ENCODE peak calls at places on chromosome 1, in seven cellular contexts. U, G, K, O, F, B and M are unnamed samples.

GRCh38 chr1:68321084-68321685 is 88.9 kb upstream of the WLS start:
- DNase-seq in B (no peak), U (peak), F (peak), O (peak), K (peak), G (no peak), M (peak)

GRCh38 chr1:40251456-40251855 is 3.7 kb downstream of the TMCO2 start:
- DNase-seq in G (no peak), B (no peak), K (no peak), U (no peak), O (no peak), F (no peak), M (no peak)

GRCh38 chr1:205652984-205653383 is 21.2 kb upstream of the ELK4 start:
- DNase-seq in O (no peak), F (no peak), B (no peak), G (no peak), K (no peak), U (no peak), M (no peak)

GRCh38 chr1:39205102-39205780 is 746 bp downstream of the MACF1 start:
- DNase-seq in G (no peak), B (peak), K (no peak), U (peak), F (no peak), O (peak), M (no peak)

GRCh38 chr1:2019571-2020309 is 595 bp downstream of the GABRD start:
- DNase-seq in U (peak), F (peak), G (no peak), B (no peak), K (peak), O (peak), M (no peak)

GRCh38 chr1:181732218-181732990 is 249.1 kb downstream of the CACNA1E start:
- DNase-seq in F (peak), B (no peak), G (no peak), U (no peak), K (no peak), O (no peak), M (no peak)

GRCh38 chr1:41599912-41600311 is 115.4 kb upstream of the EDN2 start:
- DNase-seq in G (no peak), F (no peak), O (no peak), K (no peak), B (no peak), U (no peak), M (no peak)

GRCh38 chr1:53081384-53082066 is 19.5 kb downstream of the PODN start:
- DNase-seq in K (no peak), U (no peak), F (no peak), B (no peak), O (no peak), G (no peak), M (no peak)

GRCh38 chr1:61215676-61216289 is 133.4 kb downstream of the NFIA start:
- DNase-seq in K (no peak), O (no peak), U (no peak), F (no peak), G (no peak), B (no peak), M (no peak)

GRCh38 chr1:42936309-42937078 is 22.2 kb downstream of the SLC2A1 start:
- DNase-seq in B (no peak), U (peak), K (no peak), O (no peak), G (no peak), F (no peak), M (peak)

GRCh38 chr1:67457247-67457646 is 27.0 kb upstream of the SERBP1 start:
- DNase-seq in U (no peak), O (no peak), F (no peak), B (no peak), K (no peak), G (no peak), M (no peak)

GRCh38 chr1:215665212-215665611 is 98.1 kb downstream of the KCTD3 start:
- DNase-seq in U (no peak), B (no peak), G (no peak), K (no peak), O (no peak), F (no peak), M (no peak)

GRCh38 chr1:178142806-178143205 is 48.9 kb downstream of the RASAL2 start:
- DNase-seq in K (no peak), B (no peak), F (no peak), U (no peak), G (no peak), O (no peak), M (no peak)

GRCh38 chr1:227260433-227260832 is 57.9 kb downstream of the CDC42BPA start:
- DNase-seq in B (no peak), F (no peak), K (no peak), O (no peak), G (no peak), U (no peak), M (no peak)

GRCh38 chr1:7538033-7538432 is 233.1 kb upstream of the VAMP3 start:
- DNase-seq in F (no peak), O (no peak), U (peak), G (no peak), B (no peak), K (no peak), M (peak)

GRCh38 chr1:89352421-89352820 is 11.4 kb upstream of the GBP6 start:
- DNase-seq in B (no peak), U (no peak), K (no peak), O (no peak), G (no peak), F (no peak), M (no peak)

GRCh38 chr1:101280049-101280448 is 43.2 kb downstream of the S1PR1 start:
- DNase-seq in B (no peak), K (no peak), U (no peak), G (no peak), F (no peak), O (no peak), M (no peak)

GRCh38 chr1:9842781-9843575 is 19.2 kb upstream of the CLSTN1 start:
- DNase-seq in B (no peak), G (no peak), K (no peak), O (peak), F (peak), U (peak), M (no peak)

GRCh38 chr1:179808503-179808902 is 65.4 kb downstream of the FAM163A start:
- DNase-seq in G (no peak), F (no peak), U (no peak), B (no peak), O (no peak), K (no peak), M (no peak)

GRCh38 chr1:209038735-209039134 is 544.8 kb upstream of the CAMK1G start:
- DNase-seq in U (no peak), B (no peak), O (no peak), G (no peak), F (no peak), K (no peak), M (no peak)

GRCh38 chr1:245856944-245857531 is 650.0 kb downstream of the SMYD3 start:
- DNase-seq in F (peak), U (peak), B (no peak), O (no peak), G (no peak), K (no peak), M (no peak)

GRCh38 chr1:47572731-47573505 is 135.1 kb downstream of the FOXD2 start:
- DNase-seq in O (peak), F (no peak), G (peak), K (no peak), B (no peak), U (no peak), M (no peak)

GRCh38 chr1:33341190-33341589 is 20.3 kb upstream of the A3GALT2 start:
- DNase-seq in B (no peak), O (no peak), G (no peak), U (no peak), K (no peak), F (no peak), M (no peak)

GRCh38 chr1:205933672-205934618 is 9.3 kb downstream of the SLC26A9 start:
- DNase-seq in B (no peak), F (no peak), U (peak), O (peak), K (no peak), G (no peak), M (no peak)

GRCh38 chr1:156499703-156500577 is 635 bp downstream of the MEF2D start:
- DNase-seq in U (no peak), B (peak), F (peak), G (no peak), K (peak), O (no peak), M (peak)

GRCh38 chr1:186304982-186305949 is 69.8 kb downstream of the TPR start:
- DNase-seq in K (no peak), O (peak), B (peak), U (peak), F (no peak), G (no peak), M (peak)

GRCh38 chr1:10292188-10292587 is 81.8 kb downstream of the KIF1B start:
- DNase-seq in K (no peak), F (no peak), G (no peak), U (no peak), O (no peak), B (no peak), M (no peak)

GRCh38 chr1:114956570-114956969 is 73.1 kb upstream of the TSHB start:
- DNase-seq in O (peak), G (no peak), F (no peak), K (peak), U (peak), B (no peak), M (no peak)

GRCh38 chr1:33713058-33713877 is 150.6 kb upstream of the HMGB4 start:
- DNase-seq in U (no peak), O (no peak), B (no peak), G (no peak), F (peak), K (no peak), M (no peak)

GRCh38 chr1:74193908-74194307 is 4.1 kb downstream of the LRRIQ3 start:
- DNase-seq in K (no peak), G (no peak), B (no peak), O (no peak), U (no peak), F (no peak), M (no peak)

GRCh38 chr1:3270403-3271245 is 183.8 kb upstream of the ARHGEF16 start:
- DNase-seq in B (no peak), O (no peak), G (no peak), K (no peak), U (no peak), F (no peak), M (no peak)

GRCh38 chr1:116824631-116825399 is 70.6 kb downstream of the CD2 start:
- DNase-seq in O (no peak), B (no peak), F (no peak), G (no peak), K (no peak), U (peak), M (peak)

GRCh38 chr1:217180443-217180842 is 450.4 kb downstream of the GPATCH2 start:
- DNase-seq in K (no peak), G (no peak), F (no peak), O (no peak), B (no peak), U (no peak), M (peak)

GRCh38 chr1:74623716-74624115 is 49.9 kb downstream of the ERICH3 start:
- DNase-seq in U (no peak), F (no peak), O (no peak), K (no peak), B (no peak), G (no peak), M (peak)

GRCh38 chr1:245031041-245031440 is 123.7 kb upstream of the KIF26B start:
- DNase-seq in F (no peak), U (no peak), B (no peak), O (no peak), G (no peak), K (no peak), M (no peak)

GRCh38 chr1:234842726-234843641 is 233.0 kb upstream of the IRF2BP2 start:
- DNase-seq in G (no peak), U (no peak), F (no peak), O (no peak), B (peak), K (no peak), M (peak)

GRCh38 chr1:1359668-1360468 is 1.5 kb upstream of the MXRA8 start:
- DNase-seq in F (peak), U (peak), K (peak), B (no peak), G (no peak), O (peak), M (peak)